ENCODE peak calls at places on chromosomes 2 and 18, in five cellular contexts. S, H, O, Z and B are unnamed samples.

GRCh38 chr2:2922156-2922555 is 455.5 kb downstream of the EIPR1 start:
- DNase-seq in O (no peak), Z (no peak), H (no peak), S (no peak), B (no peak)

GRCh38 chr2:151860613-151861146 is 32.5 kb upstream of the ARL5A start:
- DNase-seq in Z (no peak), H (no peak), O (no peak), S (no peak), B (peak; percentile 33)

GRCh38 chr2:227748079-227748478 is 2.4 kb downstream of the SCYGR8 start:
- DNase-seq in H (no peak), Z (no peak), S (no peak), O (no peak), B (no peak)

GRCh38 chr2:109597283-109597682 is 16.5 kb downstream of the SEPTIN10 start:
- DNase-seq in Z (no peak), H (no peak), S (no peak), O (no peak), B (no peak)

GRCh38 chr2:127563458-127564428 is 28.3 kb downstream of the MYO7B start:
- DNase-seq in O (no peak), H (no peak), Z (no peak), S (no peak), B (no peak)

GRCh38 chr2:73907840-73908452 is 15.1 kb downstream of the ACTG2 start:
- DNase-seq in Z (no peak), O (peak; percentile 6), S (peak; percentile 65), H (no peak), B (peak; percentile 5)

GRCh38 chr2:209473930-209474419 is 50.1 kb downstream of the MAP2 start:
- DNase-seq in S (peak; percentile 94), O (peak; percentile 67), Z (no peak), H (peak; percentile 89), B (peak; percentile 94)

GRCh38 chr2:167843657-167844056 is 403.7 kb downstream of the STK39 start:
- DNase-seq in S (no peak), O (no peak), Z (no peak), H (no peak), B (no peak)

GRCh38 chr2:88038263-88039105 is 17.1 kb downstream of the KRCC1 start:
- DNase-seq in Z (no peak), S (peak; percentile 83), O (no peak), H (peak; percentile 81), B (peak; percentile 92)

GRCh38 chr18:41389936-41390667 is 564.9 kb upstream of the PIK3C3 start:
- DNase-seq in Z (no peak), H (no peak), S (no peak), O (no peak), B (no peak)

GRCh38 chr2:152646264-152646663 is 71.0 kb downstream of the PRPF40A start:
- DNase-seq in O (no peak), S (no peak), Z (no peak), H (no peak), B (no peak)

GRCh38 chr2:125169764-125170146 is 1144.7 kb downstream of the CNTNAP5 start:
- DNase-seq in H (no peak), O (no peak), S (peak; percentile 7), Z (no peak), B (no peak)

GRCh38 chr2:233690444-233690843 is 2.2 kb upstream of the UGT1A6 start:
- DNase-seq in H (no peak), O (peak; percentile 75), S (no peak), Z (no peak), B (no peak)

GRCh38 chr2:109676346-109676897 is 62.3 kb downstream of the SOWAHC start:
- DNase-seq in S (no peak), Z (no peak), H (no peak), O (peak; percentile 43), B (no peak)

GRCh38 chr18:24995056-24995455 is 356.9 kb downstream of the ZNF521 start:
- DNase-seq in H (no peak), O (no peak), S (no peak), Z (no peak), B (peak; percentile 58)

GRCh38 chr2:227366861-227367800 is 12.0 kb downstream of the TM4SF20 start:
- DNase-seq in Z (peak; percentile 34), H (no peak), S (peak; percentile 90), O (no peak), B (peak; percentile 92)

GRCh38 chr2:216328347-216328746 is 43.9 kb downstream of the MARCHF4 start:
- DNase-seq in S (peak; percentile 42), Z (no peak), H (no peak), O (no peak), B (no peak)

GRCh38 chr2:148720501-148720998 is 76.0 kb downstream of the EPC2 start:
- DNase-seq in H (no peak), Z (no peak), O (no peak), S (peak; percentile 76), B (peak; percentile 49)

DNA sequence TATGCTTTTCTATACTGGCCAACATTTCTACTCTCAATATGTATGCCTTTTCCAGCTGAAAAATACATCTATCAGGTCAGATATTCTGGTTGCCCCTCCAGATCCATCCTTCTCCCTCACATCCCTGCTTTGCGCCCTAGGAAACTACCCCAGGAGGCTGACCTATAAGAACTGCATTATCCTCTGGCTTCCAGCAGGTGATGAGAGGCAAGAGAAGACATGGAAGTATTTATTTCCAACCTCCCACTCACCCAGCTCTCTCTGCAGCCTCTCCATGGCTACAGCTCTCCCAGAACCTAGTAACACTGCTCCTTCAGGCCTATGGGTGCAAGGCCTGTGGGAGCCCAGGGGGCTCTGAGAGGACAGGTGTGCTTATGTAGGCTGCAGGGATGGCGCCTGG is 42.9 kb downstream of the ARID5A start:
- DNase-seq in H (no peak), S (no peak), O (no peak), Z (no peak), B (no peak)
- TF ChIP-seq CTCF in H (no peak), S (no peak), O (no peak), Z (no peak), B (no peak)

GRCh38 chr2:187461294-187462261 is 13.5 kb upstream of the CALCRL start:
- DNase-seq in S (peak; percentile 53), O (peak; percentile 9), H (peak; percentile 40), Z (no peak), B (no peak)
- H3K4me3 ChIP-seq in S (peak overlapping the region; percentile 11), O (no peak overlapping the region), H (peak overlapping the region; percentile 58), Z (peak overlapping the region; percentile 66), B (no peak overlapping the region)

DNA sequence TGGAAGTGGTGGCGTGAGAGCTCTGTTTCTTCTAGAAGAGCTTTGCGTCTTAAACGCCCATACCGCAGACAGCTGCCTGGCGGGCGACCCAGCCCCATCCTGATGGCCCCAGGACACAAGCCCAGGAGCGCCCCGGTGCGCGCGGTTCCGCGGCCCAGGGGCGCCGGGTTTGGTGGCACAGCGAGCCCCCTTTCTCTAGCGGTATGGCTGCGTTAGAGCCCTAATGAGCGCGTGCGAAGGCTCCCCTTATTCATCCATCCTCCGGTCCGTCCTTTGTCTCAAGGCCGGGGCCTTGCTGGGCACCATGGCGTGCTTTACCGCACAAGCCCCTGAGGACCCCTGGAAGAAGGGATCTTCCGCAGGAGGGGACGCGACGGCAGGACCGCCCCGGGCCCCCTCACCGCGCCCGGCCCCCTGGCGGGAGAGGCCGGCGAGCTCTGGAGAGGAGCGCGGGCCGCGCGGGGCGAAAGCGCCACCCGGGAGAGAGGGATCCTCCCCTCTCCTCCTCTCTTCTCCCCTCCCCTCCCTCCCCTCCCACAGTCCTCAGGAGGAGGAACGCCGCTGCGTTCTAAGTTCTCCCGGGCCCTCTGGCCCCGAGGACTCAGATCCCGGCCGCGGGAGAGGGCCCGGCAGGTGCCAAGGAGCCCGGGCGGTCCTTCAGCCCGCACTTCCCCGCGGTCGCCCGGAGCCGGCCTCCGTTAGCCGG is 626 bp upstream of the SLC1A4 start:
- DNase-seq in S (peak; percentile 85), Z (no peak), H (no peak), O (peak; percentile 40), B (peak; percentile 94)
- TF ChIP-seq CTCF in S (peak; percentile 20), Z (peak; percentile 64), H (peak; percentile 43), O (peak; percentile 27), B (peak; percentile 26)

DNA sequence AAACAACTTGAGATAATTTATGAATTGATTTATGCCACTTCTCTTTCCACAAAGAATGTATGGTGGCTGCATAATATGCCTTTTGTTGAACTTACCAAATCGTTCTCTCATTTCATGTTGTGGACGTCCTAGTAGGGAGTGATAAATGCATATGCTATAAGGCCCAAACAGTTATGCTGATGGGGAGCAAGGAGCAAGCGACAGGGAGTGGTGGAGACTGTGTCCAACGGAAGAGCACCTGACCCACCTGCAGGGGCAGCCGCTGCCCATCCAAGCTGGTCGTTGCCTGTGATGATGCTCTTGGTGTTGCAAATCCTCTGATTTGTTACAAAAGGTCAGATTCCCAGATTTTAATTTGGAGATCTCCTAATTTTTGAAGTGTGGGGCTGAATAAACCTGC is 31.0 kb upstream of the MGAT4A start:
- DNase-seq in O (no peak), S (no peak), Z (no peak), H (no peak), B (no peak)
- H3K4me3 ChIP-seq in O (no peak overlapping the region), S (no peak overlapping the region), Z (no peak overlapping the region), H (no peak overlapping the region), B (no peak overlapping the region)

GRCh38 chr2:131016826-131017596 is 76.2 kb downstream of the FAM168B start:
- DNase-seq in O (peak; percentile 92), S (no peak), H (peak; percentile 72), Z (no peak), B (peak; percentile 31)
- TF ChIP-seq CTCF in O (no peak), S (no peak), H (no peak), Z (no peak), B (no peak)

DNA sequence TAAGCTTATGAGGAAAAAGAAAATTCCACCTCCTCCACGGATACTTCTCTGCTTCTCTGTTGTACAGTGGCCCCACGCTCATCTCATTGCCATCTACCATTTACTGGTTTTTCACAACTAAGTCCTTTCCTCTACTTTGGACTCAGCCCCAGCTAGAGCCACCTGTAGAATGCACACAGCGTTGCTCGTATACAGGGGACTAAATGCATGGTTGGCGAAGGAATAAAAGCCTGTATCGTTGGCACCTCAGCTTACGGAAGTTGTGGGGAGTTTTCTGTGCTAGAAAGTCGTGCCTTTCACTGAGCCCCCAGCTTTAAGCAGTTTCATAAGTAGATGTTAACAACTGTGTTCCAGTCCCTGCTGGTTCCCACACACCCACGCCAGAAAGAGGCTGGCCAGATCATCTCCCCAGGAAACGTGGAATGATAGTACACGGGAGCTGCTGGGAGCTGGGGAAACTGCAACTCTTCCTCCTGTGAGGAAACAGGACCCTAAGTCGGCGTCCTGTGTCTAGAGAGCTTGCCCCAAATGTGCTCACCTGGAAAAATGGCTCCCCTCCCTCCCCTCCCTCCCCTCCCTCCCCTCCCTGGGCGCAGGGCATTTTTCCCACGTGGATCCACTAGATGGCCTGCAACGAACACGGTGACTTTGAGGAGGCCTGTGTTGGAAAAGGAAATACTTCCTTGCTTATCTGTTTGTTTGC is 43.7 kb upstream of the RFX8 start:
- DNase-seq in S (peak; percentile 68), H (no peak), Z (no peak), O (peak; percentile 49), B (peak; percentile 41)
- H3K4me3 ChIP-seq in S (no peak overlapping the region), H (peak overlapping the region; percentile 37), Z (no peak overlapping the region), O (no peak overlapping the region), B (no peak overlapping the region)

DNA sequence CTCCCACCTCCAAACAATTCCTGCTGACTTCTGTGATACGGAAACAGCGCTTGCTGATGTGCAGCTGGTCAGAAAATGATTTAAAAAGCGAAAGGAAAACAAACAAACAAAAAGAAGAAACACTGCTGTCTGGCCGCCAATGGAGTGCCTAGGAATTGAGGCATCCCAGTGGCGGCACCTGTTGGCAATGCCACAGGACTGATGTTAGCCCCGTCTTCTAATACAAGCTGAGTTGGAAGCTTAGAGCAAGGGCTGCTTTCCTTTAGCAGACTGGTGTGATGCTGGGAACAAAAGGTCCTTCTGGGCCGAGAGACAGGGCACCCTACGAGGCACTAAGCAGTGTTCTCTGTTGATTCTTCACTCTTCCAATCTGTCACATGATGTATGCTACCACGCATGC is 163.6 kb upstream of the REV1 start:
- DNase-seq in S (no peak), H (no peak), O (no peak), Z (no peak), B (no peak)
- TF ChIP-seq CTCF in S (no peak), H (no peak), O (no peak), Z (no peak), B (no peak)

GRCh38 chr2:85578243-85579180 is 1.1 kb downstream of the VAMP8 start:
- DNase-seq in O (peak; percentile 48), H (no peak), S (no peak), Z (no peak), B (no peak)
- H3K4me3 ChIP-seq in O (peak overlapping the region; percentile 42), H (peak overlapping the region; percentile 81), S (no peak overlapping the region), Z (peak overlapping the region; percentile 54), B (no peak overlapping the region)